ENCODE peak calls at places on chromosomes 3 and 15, in seven cellular contexts. G, S, D, R, Q, E and J are unnamed samples.

GRCh38 chr15:20340331-20340811 is 201.2 kb downstream of the GOLGA6L6 start:
- DNase-seq in G (no peak), S (no peak), D (no peak), R (no peak), Q (no peak), E (peak), J (no peak)

GRCh38 chr3:61809879-61810278 is 248.5 kb downstream of the PTPRG start:
- DNase-seq in G (no peak), S (no peak), D (peak), R (no peak), Q (no peak), E (no peak), J (no peak)

GRCh38 chr3:62678841-62679240 is 196.4 kb downstream of the CADPS start:
- DNase-seq in G (no peak), S (no peak), D (no peak), R (no peak), Q (no peak), E (no peak), J (no peak)

GRCh38 chr3:107999215-107999775 is 91.5 kb downstream of the CD47 start:
- DNase-seq in G (peak), S (no peak), D (no peak), R (no peak), Q (peak), E (no peak), J (no peak)

GRCh38 chr3:67109651-67110204 is 111.6 kb downstream of the KBTBD8 start:
- DNase-seq in G (peak), S (peak), D (peak), R (peak), Q (peak), E (no peak), J (peak)

GRCh38 chr3:100106531-100107155 is 7.7 kb downstream of the FILIP1L start:
- DNase-seq in G (peak), S (peak), D (peak), R (no peak), Q (no peak), E (no peak), J (no peak)

GRCh38 chr3:94336076-94336741 is 273.3 kb downstream of the NSUN3 start:
- DNase-seq in G (peak), S (peak), D (peak), R (peak), Q (peak), E (no peak), J (peak)

GRCh38 chr3:114178770-114179368 is at the start of gene DRD3:
- DNase-seq in G (peak), S (no peak), D (peak), R (peak), Q (peak), E (no peak), J (no peak)

GRCh38 chr3:58051196-58051595 is 43.0 kb downstream of the FLNB start:
- DNase-seq in G (peak), S (no peak), D (peak), R (no peak), Q (peak), E (no peak), J (no peak)

GRCh38 chr3:150829408-150829807 is 66.4 kb upstream of the SIAH2 start:
- DNase-seq in G (no peak), S (no peak), D (no peak), R (no peak), Q (no peak), E (no peak), J (no peak)

GRCh38 chr15:100631831-100632230 is 29.4 kb downstream of the ASB7 start:
- DNase-seq in G (no peak), S (no peak), D (no peak), R (no peak), Q (no peak), E (no peak), J (no peak)

GRCh38 chr3:140276698-140277097 is 341.7 kb downstream of the CLSTN2 start:
- DNase-seq in G (no peak), S (peak), D (peak), R (no peak), Q (no peak), E (peak), J (no peak)

GRCh38 chr3:39433642-39434041 is 27.1 kb downstream of the RPSA start:
- DNase-seq in G (peak), S (no peak), D (peak), R (peak), Q (peak), E (no peak), J (peak)

GRCh38 chr15:78321786-78322185 is 18.4 kb upstream of the CRABP1 start:
- DNase-seq in G (no peak), S (no peak), D (no peak), R (no peak), Q (no peak), E (no peak), J (no peak)

GRCh38 chr3:4751057-4752051 is 227.9 kb upstream of the BHLHE40 start:
- DNase-seq in G (peak), S (no peak), D (peak), R (peak), Q (peak), E (no peak), J (peak)

GRCh38 chr15:94174399-94174802 is 57.0 kb upstream of the MCTP2 start:
- DNase-seq in G (peak), S (peak), D (no peak), R (peak), Q (peak), E (no peak), J (peak)

GRCh38 chr15:41809526-41810220 is 18.2 kb upstream of the JMJD7 start:
- DNase-seq in G (no peak), S (no peak), D (no peak), R (no peak), Q (no peak), E (no peak), J (no peak)

GRCh38 chr15:41811432-41812195 is 16.3 kb upstream of the JMJD7 start:
- DNase-seq in G (peak), S (peak), D (peak), R (peak), Q (peak), E (peak), J (peak)

GRCh38 chr15:41812820-41813375 is 15.0 kb upstream of the JMJD7 start:
- DNase-seq in G (no peak), S (no peak), D (no peak), R (no peak), Q (no peak), E (no peak), J (no peak)

GRCh38 chr15:41809121-41809520 is 18.8 kb upstream of the JMJD7 start:
- DNase-seq in G (no peak), S (no peak), D (no peak), R (no peak), Q (no peak), E (no peak), J (no peak)

GRCh38 chr15:41810651-41811431 is 17.1 kb upstream of the JMJD7 start:
- DNase-seq in G (no peak), S (peak), D (no peak), R (no peak), Q (no peak), E (no peak), J (no peak)
- H3K4me3 ChIP-seq in G (no peak), S (no peak), D (no peak), R (no peak), Q (no peak), E (no peak), J (no peak)

GRCh38 chr15:59306520-59307163 is 66.0 kb downstream of the MYO1E start:
- DNase-seq in G (peak), S (no peak), D (peak), R (no peak), Q (peak), E (no peak), J (no peak)
- H3K4me3 ChIP-seq in G (no peak), S (no peak), D (peak), R (no peak), Q (no peak), E (no peak), J (no peak)

GRCh38 chr3:190375671-190376070 is 12.3 kb upstream of the CLDN16 start:
- DNase-seq in G (no peak), S (no peak), D (no peak), R (no peak), Q (no peak), E (no peak), J (no peak)
- H3K4me3 ChIP-seq in G (no peak), S (no peak), D (no peak), R (no peak), Q (no peak), E (no peak), J (no peak)

GRCh38 chr3:170040283-170040907 is 2.6 kb downstream of the GPR160 start:
- DNase-seq in G (no peak), S (no peak), D (no peak), R (no peak), Q (no peak), E (no peak), J (no peak)
- H3K4me3 ChIP-seq in G (no peak), S (peak), D (no peak), R (no peak), Q (no peak), E (no peak), J (no peak)

GRCh38 chr3:10233988-10234387 is 14.3 kb upstream of the TATDN2 start:
- DNase-seq in G (no peak), S (no peak), D (no peak), R (no peak), Q (no peak), E (no peak), J (no peak)

GRCh38 chr3:10238330-10238995 is 9.8 kb upstream of the TATDN2 start:
- DNase-seq in G (no peak), S (no peak), D (no peak), R (no peak), Q (no peak), E (no peak), J (no peak)

GRCh38 chr3:10235551-10235950 is 12.7 kb upstream of the TATDN2 start:
- DNase-seq in G (no peak), S (no peak), D (no peak), R (no peak), Q (no peak), E (no peak), J (no peak)

GRCh38 chr3:10232138-10232537 is 16.1 kb upstream of the TATDN2 start:
- DNase-seq in G (no peak), S (no peak), D (no peak), R (no peak), Q (no peak), E (no peak), J (no peak)

DNA sequence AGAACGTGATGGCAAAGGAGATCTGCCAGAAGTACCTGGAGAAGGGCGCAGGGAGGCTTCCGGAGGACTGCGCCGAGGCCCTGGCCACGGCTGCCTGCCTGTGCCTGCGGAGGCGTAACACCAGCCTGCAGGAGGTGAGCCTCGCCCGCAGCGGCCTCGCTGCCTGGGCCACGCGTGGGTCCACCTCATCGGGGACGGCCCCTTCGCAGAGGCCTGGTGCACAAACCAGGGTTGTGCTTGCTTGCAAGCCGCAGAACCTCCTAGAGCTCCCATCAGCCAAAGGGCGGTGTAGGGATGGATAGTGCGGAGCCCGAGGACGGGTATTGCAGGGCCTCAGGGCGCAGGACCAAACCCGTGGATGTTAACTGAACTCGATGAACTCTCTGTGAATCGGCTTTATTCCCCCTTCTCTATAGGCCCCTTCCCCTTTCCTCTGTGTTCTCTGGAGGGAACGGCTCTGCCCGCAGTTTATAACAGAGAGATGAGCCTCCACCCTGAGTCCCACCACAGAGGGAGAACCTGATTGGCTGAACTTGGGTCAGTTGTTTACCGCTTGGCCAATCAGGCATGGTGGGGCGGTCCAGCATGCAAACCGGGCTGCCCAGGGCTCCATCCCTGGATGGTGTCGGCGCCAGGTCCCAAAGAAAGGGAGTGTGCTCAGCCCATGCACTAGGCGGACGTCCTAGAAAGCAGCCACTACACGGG is 13.6 kb upstream of the TATDN2 start:
- DNase-seq in G (no peak), S (no peak), D (no peak), R (no peak), Q (no peak), E (peak), J (no peak)
- H3K4me3 ChIP-seq in G (no peak), S (no peak), D (no peak), R (no peak), Q (no peak), E (peak), J (no peak)

DNA sequence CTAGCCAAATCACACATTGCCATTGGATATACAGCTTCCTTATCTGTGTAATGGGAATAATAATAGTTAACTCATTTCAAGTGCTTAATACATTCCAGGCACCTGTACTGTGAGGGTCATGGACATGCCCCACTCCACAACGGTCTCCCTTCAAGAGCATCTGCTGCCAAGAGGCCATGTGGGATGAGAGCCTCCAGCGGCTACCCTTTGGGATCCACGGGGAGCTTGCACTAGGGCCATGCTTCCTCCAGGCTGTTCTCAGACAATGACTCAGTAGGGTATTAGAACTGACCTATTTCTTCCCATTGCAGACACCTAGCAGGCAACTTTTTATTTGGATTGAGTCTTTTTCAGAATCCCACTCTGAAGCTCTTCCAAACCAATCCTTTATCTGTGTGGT is 1078.9 kb downstream of the TUSC7 start:
- DNase-seq in G (no peak), S (no peak), D (no peak), R (no peak), Q (no peak), E (peak), J (no peak)
- H3K4me3 ChIP-seq in G (no peak), S (no peak), D (no peak), R (no peak), Q (no peak), E (no peak), J (no peak)